ENCODE peak calls at places on chromosomes 3 and 15, in seven cellular contexts. N, W, Y, K, B, A and D are unnamed samples.

GRCh38 chr15:62390793-62391543 is 225.9 kb upstream of the C2CD4B start:
- DNase-seq in B (no peak), Y (peak; percentile 14), W (peak; percentile 26), N (peak; percentile 77), K (peak; percentile 34), A (peak; percentile 54), D (no peak)

GRCh38 chr3:963755-964154 is 129.1 kb upstream of the CNTN6 start:
- DNase-seq in B (no peak), K (no peak), W (no peak), A (no peak), Y (no peak), N (no peak), D (no peak)

GRCh38 chr3:23113455-23114171 is 89.5 kb upstream of the UBE2E2 start:
- DNase-seq in K (no peak), W (no peak), N (no peak), A (peak; percentile 7), Y (peak; percentile 89), B (no peak), D (no peak)

GRCh38 chr3:105788548-105789036 is 80.2 kb downstream of the CBLB start:
- DNase-seq in B (no peak), N (no peak), K (no peak), Y (no peak), W (no peak), A (no peak), D (no peak)

GRCh38 chr3:33372218-33373081 is 67.8 kb downstream of the UBP1 start:
- DNase-seq in B (no peak), W (peak; percentile 57), N (no peak), Y (peak; percentile 84), K (peak; percentile 6), A (peak; percentile 74), D (peak; percentile 36)

GRCh38 chr3:31188112-31188511 is 293.7 kb upstream of the GADL1 start:
- DNase-seq in N (no peak), W (no peak), B (no peak), K (no peak), Y (no peak), A (no peak), D (no peak)

GRCh38 chr3:100650651-100651611 is 41.5 kb downstream of the ADGRG7 start:
- DNase-seq in W (no peak), Y (peak; percentile 90), B (no peak), N (no peak), K (no peak), A (peak; percentile 77), D (no peak)

GRCh38 chr3:52779411-52780297 is 2.3 kb downstream of the ITIH1 start:
- DNase-seq in A (no peak), K (no peak), N (no peak), Y (no peak), W (no peak), B (no peak), D (no peak)

GRCh38 chr3:10816019-10816862 is at the start of gene SLC6A11:
- DNase-seq in A (no peak), Y (peak; percentile 72), K (peak; percentile 16), N (peak; percentile 78), B (no peak), W (no peak), D (no peak)

GRCh38 chr15:31308185-31308639 is 18.4 kb upstream of the KLF13 start:
- DNase-seq in A (no peak), W (no peak), K (no peak), Y (no peak), B (no peak), N (peak; percentile 57), D (no peak)

GRCh38 chr15:69200773-69201745 is 40.6 kb downstream of the GLCE start:
- DNase-seq in K (no peak), B (no peak), W (no peak), Y (no peak), A (no peak), N (no peak), D (no peak)

GRCh38 chr3:29255854-29256696 is 24.8 kb upstream of the RBMS3 start:
- DNase-seq in Y (peak; percentile 90), B (no peak), K (no peak), A (peak; percentile 87), W (no peak), N (no peak), D (no peak)

GRCh38 chr3:193782280-193782654 is 189.3 kb downstream of the OPA1 start:
- DNase-seq in Y (peak; percentile 67), K (no peak), N (no peak), A (peak; percentile 97), B (no peak), W (no peak), D (no peak)

GRCh38 chr15:52171386-52171785 is 19.8 kb downstream of the GNB5 start:
- DNase-seq in K (no peak), B (no peak), A (no peak), N (no peak), Y (no peak), W (peak; percentile 24), D (no peak)

GRCh38 chr3:159163656-159164055 is 361.8 kb downstream of the MFSD1 start:
- DNase-seq in K (no peak), W (no peak), B (no peak), A (no peak), N (no peak), Y (no peak), D (no peak)

GRCh38 chr3:13045904-13046568 is 27.2 kb downstream of the IQSEC1 start:
- DNase-seq in N (no peak), K (peak; percentile 81), B (no peak), Y (no peak), W (peak; percentile 21), A (no peak), D (no peak)

GRCh38 chr3:182567666-182568065 is 225.6 kb upstream of the ATP11B start:
- DNase-seq in N (no peak), W (no peak), A (peak; percentile 48), B (no peak), K (no peak), Y (no peak), D (no peak)

GRCh38 chr15:43209059-43209824 is 11.6 kb downstream of the EPB42 start:
- DNase-seq in N (peak; percentile 64), Y (no peak), B (no peak), A (peak; percentile 29), K (no peak), W (no peak), D (no peak)

GRCh38 chr3:125059488-125060245 is 3.9 kb upstream of the HEG1 start:
- DNase-seq in N (no peak), W (no peak), Y (peak; percentile 27), K (no peak), A (peak; percentile 59), B (no peak), D (peak; percentile 57)

GRCh38 chr3:184872200-184872599 is 60.2 kb downstream of the VPS8 start:
- DNase-seq in K (no peak), A (no peak), W (no peak), Y (no peak), N (no peak), B (no peak), D (no peak)

GRCh38 chr15:67850336-67850735 is 10.5 kb upstream of the RNU6-1 start:
- DNase-seq in N (no peak), W (no peak), Y (no peak), A (no peak), B (no peak), K (no peak), D (no peak)

GRCh38 chr3:47606171-47606570 is 27.5 kb upstream of the CSPG5 start:
- DNase-seq in K (no peak), Y (no peak), B (no peak), W (no peak), N (no peak), A (no peak), D (no peak)

GRCh38 chr15:47820780-47821319 is 103.5 kb downstream of the SEMA6D start:
- DNase-seq in N (no peak), Y (no peak), A (peak; percentile 46), W (no peak), B (no peak), K (peak; percentile 38), D (no peak)

GRCh38 chr15:37764733-37765191 is 169.7 kb upstream of the TMCO5A start:
- DNase-seq in A (peak; percentile 71), N (no peak), K (peak; percentile 11), B (no peak), Y (peak; percentile 83), W (no peak), D (peak; percentile 15)

GRCh38 chr3:34382859-34383258 is 584.4 kb downstream of the PDCD6IP start:
- DNase-seq in A (no peak), N (no peak), Y (peak; percentile 43), W (no peak), K (no peak), B (no peak), D (no peak)

GRCh38 chr3:151906751-151907150 is 33.3 kb downstream of the SUCNR1 start:
- DNase-seq in A (no peak), W (no peak), B (no peak), N (no peak), K (no peak), Y (no peak), D (no peak)

GRCh38 chr3:112489674-112490479 is 9.4 kb downstream of the BTLA start:
- DNase-seq in K (no peak), Y (no peak), A (no peak), W (no peak), B (no peak), N (no peak), D (no peak)

GRCh38 chr3:129031476-129032215 is 28.9 kb upstream of the GP9 start:
- DNase-seq in N (no peak), Y (no peak), K (no peak), B (no peak), A (no peak), W (no peak), D (no peak)

GRCh38 chr3:15794303-15794771 is 3.4 kb downstream of the ANKRD28 start:
- DNase-seq in W (no peak), B (no peak), K (no peak), N (no peak), A (peak; percentile 75), Y (peak; percentile 47), D (no peak)

GRCh38 chr3:45739944-45740343 is 50.7 kb downstream of the SACM1L start:
- DNase-seq in A (no peak), N (no peak), Y (no peak), K (no peak), W (no peak), B (no peak), D (no peak)

GRCh38 chr3:126855374-126855773 is 127.5 kb upstream of the PLXNA1 start:
- DNase-seq in Y (no peak), N (peak; percentile 18), W (no peak), A (no peak), K (no peak), B (no peak), D (no peak)

GRCh38 chr15:57018151-57018550 is 99.7 kb downstream of the TCF12 start:
- DNase-seq in B (no peak), K (no peak), Y (no peak), N (no peak), A (no peak), W (no peak), D (no peak)

GRCh38 chr15:74193305-74193718 is 9.3 kb downstream of the STRA6 start:
- DNase-seq in B (no peak), Y (peak; percentile 93), K (no peak), W (no peak), A (peak; percentile 98), N (no peak), D (peak; percentile 52)

GRCh38 chr15:88393719-88394519 is 73.3 kb downstream of the MRPL46 start:
- DNase-seq in Y (no peak), W (no peak), N (peak; percentile 17), B (no peak), A (peak; percentile 50), K (no peak), D (no peak)